ENCODE peak calls at places on chromosomes 11 and 22, in five cellular contexts. One of them, this sample, is unnamed.

GRCh38 chr11:132064987-132065620 is 694.7 kb downstream of the NTM start:
- DNase-seq in HCT116: no peak
- DNase-seq in SK-N-SH: no peak
- DNase-seq in A549: no peak
- DNase-seq in GM12878: no peak
- DNase-seq in this sample: no peak

GRCh38 chr22:48440176-48440575 is 1387.5 kb downstream of the BRD1 start:
- DNase-seq in SK-N-SH: no peak
- DNase-seq in GM12878: no peak
- DNase-seq in HCT116: no peak
- DNase-seq in A549: no peak
- DNase-seq in this sample: no peak

GRCh38 chr11:36130401-36130800 is 158.8 kb downstream of the COMMD9 start:
- DNase-seq in SK-N-SH: no peak
- DNase-seq in HCT116: no peak
- DNase-seq in A549: no peak
- DNase-seq in GM12878: no peak
- DNase-seq in this sample: no peak

GRCh38 chr22:49015993-49016908 is 811.4 kb downstream of the BRD1 start:
- DNase-seq in A549: no peak
- DNase-seq in HCT116: no peak
- DNase-seq in GM12878: no peak
- DNase-seq in SK-N-SH: peak; percentile 34
- DNase-seq in this sample: no peak

GRCh38 chr11:46309669-46310288 is 32.3 kb downstream of the CREB3L1 start:
- DNase-seq in A549: no peak
- DNase-seq in GM12878: no peak
- DNase-seq in SK-N-SH: no peak
- DNase-seq in HCT116: peak; percentile 48
- DNase-seq in this sample: peak; percentile 69

GRCh38 chr11:2107941-2108630 is 31.1 kb downstream of the IGF2 start:
- DNase-seq in GM12878: no peak
- DNase-seq in SK-N-SH: no peak
- DNase-seq in A549: no peak
- DNase-seq in HCT116: no peak
- DNase-seq in this sample: no peak

GRCh38 chr22:26436903-26437515 is 7.9 kb downstream of the ASPHD2 start:
- DNase-seq in SK-N-SH: no peak
- DNase-seq in GM12878: no peak
- DNase-seq in HCT116: no peak
- DNase-seq in A549: no peak
- DNase-seq in this sample: no peak

GRCh38 chr11:41201156-41201555 is 258.3 kb downstream of the LRRC4C start:
- DNase-seq in GM12878: no peak
- DNase-seq in A549: no peak
- DNase-seq in SK-N-SH: peak; percentile 16
- DNase-seq in HCT116: no peak
- DNase-seq in this sample: no peak

GRCh38 chr11:21727102-21727501 is 465.8 kb upstream of the ANO5 start:
- DNase-seq in A549: no peak
- DNase-seq in HCT116: no peak
- DNase-seq in GM12878: no peak
- DNase-seq in SK-N-SH: no peak
- DNase-seq in this sample: no peak

GRCh38 chr22:49788492-49788891 is 39.2 kb downstream of the BRD1 start:
- DNase-seq in SK-N-SH: no peak
- DNase-seq in HCT116: no peak
- DNase-seq in A549: no peak
- DNase-seq in GM12878: no peak
- DNase-seq in this sample: peak; percentile 49

GRCh38 chr22:36757608-36758220 is 18.2 kb downstream of the IFT27 start:
- DNase-seq in HCT116: peak; percentile 57
- DNase-seq in A549: peak; percentile 44
- DNase-seq in SK-N-SH: peak; percentile 83
- DNase-seq in GM12878: no peak
- DNase-seq in this sample: peak; percentile 80

GRCh38 chr11:31652528-31652927 is 143.0 kb downstream of the ELP4 start:
- DNase-seq in SK-N-SH: no peak
- DNase-seq in GM12878: no peak
- DNase-seq in A549: no peak
- DNase-seq in HCT116: no peak
- DNase-seq in this sample: no peak

GRCh38 chr11:19905280-19905853 is 192.7 kb downstream of the NAV2 start:
- DNase-seq in HCT116: peak; percentile 23
- DNase-seq in GM12878: no peak
- DNase-seq in SK-N-SH: peak; percentile 58
- DNase-seq in A549: peak; percentile 61
- DNase-seq in this sample: no peak

GRCh38 chr22:30743257-30744020 is 48.8 kb downstream of the OSBP2 start:
- DNase-seq in HCT116: no peak
- DNase-seq in SK-N-SH: no peak
- DNase-seq in GM12878: no peak
- DNase-seq in A549: no peak
- DNase-seq in this sample: no peak

GRCh38 chr11:75431533-75432525 is 1.2 kb downstream of the KLHL35 start:
- DNase-seq in HCT116: no peak
- DNase-seq in SK-N-SH: peak; percentile 55
- DNase-seq in A549: no peak
- DNase-seq in GM12878: no peak
- DNase-seq in this sample: no peak

GRCh38 chr11:11620966-11621880 is 582 bp downstream of the GALNT18 start:
- DNase-seq in GM12878: no peak
- DNase-seq in A549: peak; percentile 21
- DNase-seq in HCT116: no peak
- DNase-seq in SK-N-SH: peak; percentile 59
- DNase-seq in this sample: no peak

GRCh38 chr11:11514246-11514645 is 107.6 kb downstream of the GALNT18 start:
- DNase-seq in GM12878: no peak
- DNase-seq in HCT116: no peak
- DNase-seq in A549: no peak
- DNase-seq in SK-N-SH: no peak
- DNase-seq in this sample: no peak

GRCh38 chr22:18056802-18057474 is 20.9 kb upstream of the PEX26 start:
- DNase-seq in A549: no peak
- DNase-seq in SK-N-SH: no peak
- DNase-seq in GM12878: peak; percentile 56
- DNase-seq in HCT116: no peak
- DNase-seq in this sample: no peak

GRCh38 chr22:18059473-18059872 is 18.3 kb upstream of the PEX26 start:
- DNase-seq in GM12878: no peak
- DNase-seq in SK-N-SH: no peak
- DNase-seq in HCT116: no peak
- DNase-seq in A549: no peak
- DNase-seq in this sample: no peak

GRCh38 chr22:18058770-18059169 is 19.0 kb upstream of the PEX26 start:
- DNase-seq in HCT116: no peak
- DNase-seq in A549: no peak
- DNase-seq in SK-N-SH: no peak
- DNase-seq in GM12878: no peak
- DNase-seq in this sample: no peak

GRCh38 chr22:18056161-18056666 is 21.6 kb upstream of the PEX26 start:
- DNase-seq in GM12878: no peak
- DNase-seq in HCT116: no peak
- DNase-seq in A549: no peak
- DNase-seq in SK-N-SH: peak; percentile 81
- DNase-seq in this sample: no peak

DNA sequence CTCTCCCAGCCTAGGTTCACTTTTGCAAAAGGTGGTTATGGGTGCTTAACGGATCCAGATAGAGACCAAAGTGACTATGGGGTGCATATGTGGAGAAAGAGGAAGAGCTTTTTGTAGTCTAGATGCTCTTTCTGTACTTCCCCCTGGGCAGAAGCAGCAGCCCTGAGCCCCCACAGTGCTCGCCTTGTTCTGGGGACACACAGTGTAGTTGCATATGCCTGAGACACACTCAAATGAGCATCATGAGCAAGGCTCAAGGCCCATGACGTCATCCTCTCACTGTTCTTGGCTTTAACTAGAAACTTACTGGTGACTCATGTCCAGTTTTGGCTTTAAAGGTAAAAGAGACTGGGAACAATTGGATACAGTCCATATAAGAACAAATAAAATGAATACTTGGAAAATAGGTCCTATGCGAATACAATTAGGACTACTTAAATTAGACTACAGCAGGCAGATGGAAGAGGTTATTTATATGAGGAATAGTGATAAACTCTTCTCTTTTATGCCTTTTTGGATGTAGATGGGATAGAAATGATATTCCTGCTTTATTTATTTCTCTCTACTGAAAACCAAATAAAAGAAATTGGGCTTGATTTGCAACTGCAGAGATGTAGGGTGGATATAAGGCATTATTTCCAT is 20.1 kb upstream of the PEX26 start:
- DNase-seq in GM12878: peak; percentile 68
- DNase-seq in A549: peak; percentile 60
- DNase-seq in SK-N-SH: no peak
- DNase-seq in HCT116: peak; percentile 61
- DNase-seq in this sample: peak; percentile 15
- TF ChIP-seq REST in GM12878: no peak
- TF ChIP-seq REST in A549: no peak
- TF ChIP-seq REST in SK-N-SH: no peak
- TF ChIP-seq REST in HCT116: no peak
- TF ChIP-seq REST in this sample: no peak

DNA sequence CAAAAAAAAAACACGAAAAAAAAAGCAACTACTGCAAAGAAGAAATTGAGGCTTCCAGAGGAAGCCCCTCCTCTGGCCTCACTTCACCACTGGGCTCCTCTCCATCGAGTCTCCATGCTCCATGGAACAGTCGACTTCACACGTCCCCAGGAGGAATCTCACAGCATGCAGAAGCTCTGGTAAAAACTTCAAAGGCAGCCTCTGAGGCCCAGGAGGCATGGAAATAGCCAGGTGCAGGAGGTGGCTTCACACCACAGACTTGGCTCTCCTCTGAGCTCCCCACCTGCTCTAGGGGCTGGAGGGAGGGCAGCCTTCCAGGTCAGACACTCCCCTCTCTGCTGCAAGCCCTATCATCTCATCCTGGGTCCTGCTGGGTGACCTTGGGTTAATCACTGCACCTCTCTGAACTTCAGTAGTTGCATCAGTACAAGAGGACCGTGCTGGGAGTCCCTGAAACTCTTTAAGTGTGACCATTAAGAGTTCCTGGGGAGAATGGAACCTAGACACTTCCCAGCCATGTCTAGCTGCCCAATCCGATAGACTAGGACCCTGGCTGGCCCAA is 8.2 kb downstream of the PDE2A start:
- DNase-seq in HCT116: no peak
- DNase-seq in GM12878: no peak
- DNase-seq in SK-N-SH: no peak
- DNase-seq in A549: no peak
- DNase-seq in this sample: no peak
- TF ChIP-seq REST in HCT116: no peak
- TF ChIP-seq REST in GM12878: no peak
- TF ChIP-seq REST in SK-N-SH: no peak
- TF ChIP-seq REST in A549: no peak
- TF ChIP-seq REST in this sample: no peak

GRCh38 chr11:120835601-120836228 is 188.2 kb upstream of the TBCEL start:
- DNase-seq in A549: no peak
- DNase-seq in SK-N-SH: no peak
- DNase-seq in GM12878: peak; percentile 63
- DNase-seq in HCT116: no peak
- DNase-seq in this sample: no peak

GRCh38 chr11:120830092-120830491 is 193.8 kb upstream of the TBCEL start:
- DNase-seq in HCT116: no peak
- DNase-seq in SK-N-SH: peak; percentile 52
- DNase-seq in A549: no peak
- DNase-seq in GM12878: no peak
- DNase-seq in this sample: no peak

GRCh38 chr11:120834686-120835225 is 189.1 kb upstream of the TBCEL start:
- DNase-seq in A549: no peak
- DNase-seq in HCT116: no peak
- DNase-seq in SK-N-SH: no peak
- DNase-seq in GM12878: no peak
- DNase-seq in this sample: no peak

GRCh38 chr11:120828847-120829246 is 195.1 kb upstream of the TBCEL start:
- DNase-seq in HCT116: no peak
- DNase-seq in GM12878: no peak
- DNase-seq in A549: no peak
- DNase-seq in SK-N-SH: no peak
- DNase-seq in this sample: no peak

GRCh38 chr11:120832609-120833221 is 191.2 kb upstream of the TBCEL start:
- DNase-seq in GM12878: no peak
- DNase-seq in HCT116: no peak
- DNase-seq in A549: no peak
- DNase-seq in SK-N-SH: no peak
- DNase-seq in this sample: no peak
- TF ChIP-seq REST in GM12878: no peak
- TF ChIP-seq REST in HCT116: no peak
- TF ChIP-seq REST in A549: no peak
- TF ChIP-seq REST in SK-N-SH: no peak
- TF ChIP-seq REST in this sample: no peak

GRCh38 chr22:42627981-42628380 is 12.4 kb downstream of the ATP5MGL start:
- DNase-seq in GM12878: no peak
- DNase-seq in A549: no peak
- DNase-seq in HCT116: no peak
- DNase-seq in SK-N-SH: no peak
- DNase-seq in this sample: no peak

GRCh38 chr22:42624551-42625106 is 9.9 kb upstream of the POLDIP3 start:
- DNase-seq in SK-N-SH: no peak
- DNase-seq in A549: no peak
- DNase-seq in GM12878: no peak
- DNase-seq in HCT116: no peak
- DNase-seq in this sample: no peak

GRCh38 chr22:42625416-42625815 is 10.7 kb upstream of the POLDIP3 start:
- DNase-seq in GM12878: no peak
- DNase-seq in HCT116: no peak
- DNase-seq in SK-N-SH: no peak
- DNase-seq in A549: no peak
- DNase-seq in this sample: no peak

GRCh38 chr22:42626951-42627625 is 12.4 kb upstream of the POLDIP3 start:
- DNase-seq in SK-N-SH: no peak
- DNase-seq in HCT116: no peak
- DNase-seq in A549: no peak
- DNase-seq in GM12878: no peak
- DNase-seq in this sample: no peak

DNA sequence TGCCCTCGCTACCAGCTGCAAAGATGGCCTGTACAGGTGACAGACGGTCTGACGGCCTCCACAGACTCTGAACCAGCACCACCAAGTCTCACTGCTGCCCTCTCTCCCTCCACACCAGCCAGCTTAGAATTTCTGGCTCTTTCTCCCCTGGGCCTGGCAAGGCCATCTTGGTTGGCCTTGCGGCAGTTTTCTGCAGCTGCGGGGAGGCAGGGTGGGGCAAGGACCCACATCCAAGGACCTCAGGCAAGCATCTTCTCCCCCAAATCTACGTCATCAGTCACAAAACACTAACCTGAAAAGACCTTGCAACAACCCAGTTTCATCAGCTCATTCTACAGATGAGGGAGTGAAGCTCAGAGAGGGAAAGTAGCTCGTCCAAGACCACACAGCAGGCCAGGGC is 11.7 kb upstream of the POLDIP3 start:
- DNase-seq in SK-N-SH: no peak
- DNase-seq in HCT116: no peak
- DNase-seq in A549: no peak
- DNase-seq in GM12878: no peak
- DNase-seq in this sample: no peak
- TF ChIP-seq REST in SK-N-SH: no peak
- TF ChIP-seq REST in HCT116: no peak
- TF ChIP-seq REST in A549: no peak
- TF ChIP-seq REST in GM12878: no peak
- TF ChIP-seq REST in this sample: no peak